ENCODE peak calls at places on chromosome 21, in nine cellular contexts. Q is GM23248; E is psoas muscle; R is adrenal gland; J is IMR-90; W is CD8-positive, alpha-beta T cell; G is cardiac muscle cell; X is OCI-LY7; I is endodermal cell. M is an unnamed sample.

GRCh38 chr21:35828161-35828560 is 232.2 kb downstream of the SETD4 start:
- DNase-seq in Q (no peak), E (no peak), R (no peak), J (no peak), W (no peak), G (no peak), X (no peak), I (peak; percentile 7), M (no peak)

GRCh38 chr21:42559326-42559725 is 45.7 kb downstream of the SLC37A1 start:
- DNase-seq in Q (no peak), E (no peak), R (peak; percentile 55), J (no peak), W (no peak), G (no peak), X (no peak), I (no peak), M (no peak)

GRCh38 chr21:29164330-29164942 is 34.0 kb downstream of the MAP3K7CL start:
- DNase-seq in Q (peak; percentile 88), E (no peak), R (no peak), J (peak; percentile 91), W (no peak), G (peak; percentile 52), X (peak; percentile 16), I (no peak), M (no peak)

GRCh38 chr21:31370893-31371652 is 27.0 kb upstream of the TIAM1 start:
- DNase-seq in Q (peak; percentile 63), E (no peak), R (no peak), J (peak; percentile 53), W (no peak), G (no peak), X (no peak), I (peak; percentile 24), M (no peak)

GRCh38 chr21:45072166-45072962 is 2.0 kb upstream of the ADARB1 start:
- DNase-seq in Q (no peak), E (no peak), R (no peak), J (no peak), W (no peak), G (no peak), X (no peak), I (no peak), M (no peak)

GRCh38 chr21:27206368-27206982 is 239.6 kb upstream of the ADAMTS5 start:
- DNase-seq in Q (peak; percentile 32), E (no peak), R (no peak), J (peak; percentile 18), W (no peak), G (no peak), X (no peak), I (peak; percentile 47), M (no peak)

GRCh38 chr21:44847261-44848056 is 26.0 kb downstream of the PTTG1IP start:
- DNase-seq in Q (no peak), E (no peak), R (no peak), J (no peak), W (no peak), G (no peak), X (no peak), I (no peak), M (no peak)

GRCh38 chr21:31398574-31398973 is 54.5 kb upstream of the TIAM1 start:
- DNase-seq in Q (no peak), E (no peak), R (no peak), J (no peak), W (no peak), G (no peak), X (no peak), I (no peak), M (no peak)

GRCh38 chr21:45388011-45388521 is 16.9 kb upstream of the COL18A1 start:
- DNase-seq in Q (no peak), E (peak; percentile 51), R (peak; percentile 17), J (no peak), W (no peak), G (peak; percentile 69), X (no peak), I (peak; percentile 42), M (no peak)

GRCh38 chr21:38925923-38926322 is 120.2 kb downstream of the ETS2 start:
- DNase-seq in Q (peak; percentile 95), E (peak; percentile 83), R (peak; percentile 52), J (peak; percentile 89), W (no peak), G (peak; percentile 44), X (no peak), I (no peak), M (no peak)

GRCh38 chr21:21715286-21715969 is 717.2 kb downstream of the NCAM2 start:
- DNase-seq in Q (peak; percentile 81), E (no peak), R (no peak), J (peak; percentile 93), W (no peak), G (no peak), X (no peak), I (no peak), M (no peak)

GRCh38 chr21:44890338-44890931 is 16.9 kb upstream of the PTTG1IP start:
- DNase-seq in Q (no peak), E (no peak), R (no peak), J (no peak), W (no peak), G (no peak), X (no peak), I (no peak), M (no peak)

GRCh38 chr21:35933466-35933865 is 126.9 kb downstream of the SETD4 start:
- DNase-seq in Q (peak; percentile 94), E (peak; percentile 79), R (peak; percentile 33), J (peak; percentile 86), W (no peak), G (no peak), X (peak; percentile 4), I (peak; percentile 49), M (no peak)

GRCh38 chr21:43880111-43880985 is 15.3 kb downstream of the AGPAT3 start:
- DNase-seq in Q (peak; percentile 68), E (peak; percentile 84), R (peak; percentile 57), J (peak; percentile 18), W (no peak), G (no peak), X (no peak), I (no peak), M (no peak)

GRCh38 chr21:43997766-43998742 is 14.1 kb upstream of the TRAPPC10 start:
- DNase-seq in Q (peak; percentile 38), E (no peak), R (no peak), J (no peak), W (no peak), G (no peak), X (no peak), I (no peak), M (no peak)

GRCh38 chr21:34202553-34203332 is 129.4 kb downstream of the MRPS6 start:
- DNase-seq in Q (no peak), E (peak; percentile 70), R (peak; percentile 58), J (no peak), W (no peak), G (peak; percentile 66), X (no peak), I (peak; percentile 86), M (no peak)
- H3K4me3 ChIP-seq in Q (no peak overlapping the region), E (peak overlapping the region; percentile 16), R (no peak overlapping the region), J (no peak overlapping the region), W (peak overlapping the region; percentile 56), G (peak overlapping the region; percentile 15), X (no peak overlapping the region), I (peak overlapping the region; percentile 86), M (peak overlapping the region; percentile 54)

GRCh38 chr21:37656899-37657298 is 259.4 kb downstream of the KCNJ6 start:
- DNase-seq in Q (no peak), E (no peak), R (no peak), J (no peak), W (no peak), G (no peak), X (no peak), I (no peak), M (no peak)
- H3K27ac ChIP-seq in Q (no peak overlapping the region), E (no peak overlapping the region), R (no peak overlapping the region), J (no peak overlapping the region), W (no peak overlapping the region), G (no peak overlapping the region), X (no peak overlapping the region), I (no peak overlapping the region), M (no peak overlapping the region)

GRCh38 chr21:46561448-46562095 is 43.3 kb downstream of the S100B start:
- DNase-seq in Q (no peak), E (no peak), R (no peak), J (no peak), W (peak; percentile 14), G (no peak), X (no peak), I (no peak), M (no peak)

GRCh38 chr21:46564391-46564790 is 40.5 kb downstream of the S100B start:
- DNase-seq in Q (peak; percentile 5), E (no peak), R (no peak), J (no peak), W (no peak), G (no peak), X (no peak), I (no peak), M (no peak)

GRCh38 chr21:46562472-46562871 is 42.4 kb downstream of the S100B start:
- DNase-seq in Q (no peak), E (no peak), R (no peak), J (no peak), W (peak; percentile 10), G (no peak), X (no peak), I (no peak), M (no peak)

GRCh38 chr21:46560568-46561447 is 44.1 kb downstream of the S100B start:
- DNase-seq in Q (no peak), E (no peak), R (no peak), J (no peak), W (peak; percentile 22), G (no peak), X (peak; percentile 32), I (no peak), M (no peak)

DNA sequence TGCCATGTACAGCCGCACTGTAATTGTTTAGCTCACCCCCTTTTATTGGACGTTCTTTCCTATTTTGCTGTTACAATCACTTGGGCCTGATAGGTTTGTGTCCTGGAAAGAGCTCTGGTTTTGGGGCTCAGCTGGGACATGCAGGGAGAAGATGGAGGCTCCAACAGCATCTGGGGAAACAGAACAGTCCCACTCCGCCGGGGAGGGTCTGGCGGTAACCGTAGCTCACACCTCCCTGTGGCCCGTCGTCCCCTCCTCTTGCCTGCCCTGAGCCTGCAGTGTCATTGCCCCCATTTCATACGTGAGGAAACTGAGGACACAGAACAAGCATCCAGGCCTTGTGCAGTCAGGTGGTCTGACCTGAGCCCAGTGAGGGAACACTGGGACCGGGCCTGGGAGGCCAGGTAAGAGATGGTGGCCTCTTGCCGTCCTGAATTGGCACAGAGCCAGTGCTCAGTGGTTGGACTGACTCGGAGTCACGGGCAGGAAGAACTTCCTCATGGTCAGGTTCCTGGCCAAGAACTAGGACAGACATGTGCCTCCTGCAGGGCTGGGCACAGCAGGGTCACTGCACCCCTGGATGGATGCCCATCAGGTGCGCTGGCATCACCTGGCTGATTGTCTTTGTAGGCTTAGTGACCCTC is 41.8 kb downstream of the S100B start:
- DNase-seq in Q (no peak), E (peak; percentile 60), R (no peak), J (no peak), W (no peak), G (no peak), X (no peak), I (no peak), M (no peak)
- H3K36me3 ChIP-seq in Q (peaks cover 14% of the 10 kb centered on the region), E (peaks cover 99% of the 10 kb centered on the region), R (no peaks in the 10 kb centered on the region), J (peaks cover 70% of the 10 kb centered on the region), W (peaks cover 58% of the 10 kb centered on the region), G (peaks cover 32% of the 10 kb centered on the region), X (peaks cover 39% of the 10 kb centered on the region), I (peaks cover 62% of the 10 kb centered on the region), M (peaks cover 60% of the 10 kb centered on the region)

DNA sequence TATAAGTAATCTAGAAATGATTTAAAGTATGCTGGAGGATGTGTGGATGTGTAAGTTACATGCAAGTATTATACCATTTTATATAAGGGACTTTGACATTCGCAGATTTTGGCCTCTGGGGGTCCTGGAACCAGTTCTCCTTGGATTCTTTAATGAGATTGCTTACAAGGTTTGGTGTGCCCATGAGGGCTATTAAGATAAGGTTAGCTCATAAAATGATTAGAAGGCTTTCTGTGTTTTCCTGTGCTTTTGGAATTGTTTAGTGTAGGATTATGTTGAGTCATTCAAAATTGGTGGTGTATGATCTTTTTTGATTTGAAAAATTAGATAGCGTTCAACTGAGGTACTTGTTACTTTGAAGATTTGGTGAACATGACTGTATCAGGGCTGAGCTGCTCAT is 5.6 kb downstream of the USP25 start:
- DNase-seq in Q (no peak), E (no peak), R (no peak), J (no peak), W (no peak), G (no peak), X (no peak), I (no peak), M (no peak)
- H3K4me3 ChIP-seq in Q (no peak overlapping the region), E (peak overlapping the region; percentile 41), R (no peak overlapping the region), J (no peak overlapping the region), W (no peak overlapping the region), G (no peak overlapping the region), X (no peak overlapping the region), I (no peak overlapping the region), M (no peak overlapping the region)